ENCODE peak calls at places on chromosomes 13 and 19, in eight cellular contexts. V is stomach, F is sigmoid colon, B is GM12878, E is H1, N is A549, A is suprapubic skin, K is transverse colon. U is an unnamed sample.
A peak's percentile ranks its signal among the peaks of the same experiment; 100 is the strongest.

GRCh38 chr19:51198641-51199040 is 26.2 kb upstream of the CD33 start:
- DNase-seq in F (no peak), V (no peak), B (no peak), A (no peak), E (no peak), K (no peak), N (no peak), U (no peak)

GRCh38 chr19:28409859-28410258 is 803.1 kb downstream of the UQCRFS1 start:
- DNase-seq in V (no peak), E (no peak), F (no peak), K (no peak), B (no peak), A (no peak), N (no peak), U (no peak)

GRCh38 chr19:33064117-33064777 is 441 bp downstream of the RHPN2 start:
- DNase-seq in K (peak; percentile 64), A (no peak), N (peak; percentile 68), E (peak; percentile 79), V (peak; percentile 71), B (no peak), F (no peak), U (no peak)

GRCh38 chr19:35587326-35587725 is 1.4 kb downstream of the PMIS2 start:
- DNase-seq in E (no peak), V (no peak), F (no peak), N (no peak), A (no peak), B (no peak), K (no peak), U (no peak)

GRCh38 chr13:26811636-26812035 is 51.0 kb upstream of the GPR12 start:
- DNase-seq in E (no peak), A (no peak), V (no peak), B (no peak), K (no peak), F (no peak), N (no peak), U (no peak)

GRCh38 chr19:2806736-2807378 is 12.8 kb upstream of the ZNF554 start:
- DNase-seq in N (no peak), B (no peak), F (no peak), K (no peak), E (no peak), A (no peak), V (no peak), U (no peak)

GRCh38 chr19:28667348-28667977 is 545.5 kb downstream of the UQCRFS1 start:
- DNase-seq in E (no peak), K (no peak), A (no peak), V (no peak), B (no peak), F (no peak), N (no peak), U (no peak)

GRCh38 chr19:21595185-21595584 is 89.8 kb downstream of the ZNF429 start:
- DNase-seq in F (no peak), B (no peak), V (no peak), E (no peak), N (no peak), K (no peak), A (no peak), U (no peak)

GRCh38 chr13:77521595-77522367 is 13.7 kb upstream of the SCEL start:
- DNase-seq in N (peak; percentile 87), K (no peak), A (no peak), B (no peak), V (peak; percentile 26), F (no peak), E (no peak), U (no peak)

GRCh38 chr13:20566424-20566916 is 487 bp upstream of the IFT88 start:
- DNase-seq in B (no peak), F (peak; percentile 86), N (peak; percentile 76), V (no peak), K (peak; percentile 75), A (no peak), E (no peak), U (peak; percentile 32)

GRCh38 chr19:30063184-30064020 is 121.4 kb downstream of the URI1 start:
- DNase-seq in K (no peak), E (no peak), N (no peak), A (no peak), B (no peak), F (no peak), V (no peak), U (no peak)

GRCh38 chr13:41694902-41695301 is 237.6 kb downstream of the RGCC start:
- DNase-seq in V (no peak), A (peak; percentile 62), F (peak; percentile 85), K (peak; percentile 25), B (peak; percentile 7), N (peak; percentile 88), E (no peak), U (peak; percentile 60)

GRCh38 chr13:97224544-97225324 is 2.6 kb downstream of the MBNL2 start:
- DNase-seq in K (peak; percentile 70), B (no peak), A (peak; percentile 85), N (no peak), F (no peak), E (no peak), V (peak; percentile 70), U (peak; percentile 40)

GRCh38 chr19:18190278-18190677 is 2.7 kb upstream of the MPV17L2 start:
- DNase-seq in B (no peak), A (no peak), V (no peak), F (no peak), K (no peak), N (no peak), E (no peak), U (no peak)

GRCh38 chr19:41657157-41657556 is 30.3 kb upstream of the CEACAM4 start:
- DNase-seq in A (no peak), E (no peak), F (no peak), N (no peak), B (no peak), K (no peak), V (no peak), U (no peak)

GRCh38 chr19:27776020-27776419 is 1436.9 kb downstream of the UQCRFS1 start:
- DNase-seq in K (no peak), N (peak; percentile 84), F (no peak), B (no peak), A (no peak), E (peak; percentile 58), V (no peak), U (no peak)

GRCh38 chr19:45630463-45630862 is 8.7 kb downstream of the EML2 start:
- DNase-seq in V (no peak), A (no peak), B (peak; percentile 60), E (no peak), K (no peak), N (peak; percentile 84), F (no peak), U (no peak)

GRCh38 chr13:25981060-25981459 is 70.8 kb downstream of the SHISA2 start:
- DNase-seq in K (no peak), B (no peak), E (no peak), N (no peak), A (no peak), F (no peak), V (no peak), U (no peak)

GRCh38 chr13:111893607-111894443 is 173.1 kb upstream of the SOX1 start:
- DNase-seq in A (no peak), F (no peak), B (no peak), K (no peak), V (no peak), N (no peak), E (peak; percentile 51), U (no peak)

GRCh38 chr13:111897178-111897845 is 169.6 kb upstream of the SOX1 start:
- DNase-seq in V (no peak), F (peak; percentile 29), B (no peak), E (peak; percentile 37), A (no peak), K (no peak), N (no peak), U (no peak)

GRCh38 chr13:111897846-111898215 is 169.1 kb upstream of the SOX1 start:
- DNase-seq in A (no peak), N (no peak), B (no peak), F (peak; percentile 28), E (no peak), V (no peak), K (no peak), U (no peak)

GRCh38 chr13:111895896-111896821 is 170.8 kb upstream of the SOX1 start:
- DNase-seq in N (no peak), K (no peak), V (no peak), F (no peak), B (no peak), A (no peak), E (peak; percentile 45), U (no peak)

DNA sequence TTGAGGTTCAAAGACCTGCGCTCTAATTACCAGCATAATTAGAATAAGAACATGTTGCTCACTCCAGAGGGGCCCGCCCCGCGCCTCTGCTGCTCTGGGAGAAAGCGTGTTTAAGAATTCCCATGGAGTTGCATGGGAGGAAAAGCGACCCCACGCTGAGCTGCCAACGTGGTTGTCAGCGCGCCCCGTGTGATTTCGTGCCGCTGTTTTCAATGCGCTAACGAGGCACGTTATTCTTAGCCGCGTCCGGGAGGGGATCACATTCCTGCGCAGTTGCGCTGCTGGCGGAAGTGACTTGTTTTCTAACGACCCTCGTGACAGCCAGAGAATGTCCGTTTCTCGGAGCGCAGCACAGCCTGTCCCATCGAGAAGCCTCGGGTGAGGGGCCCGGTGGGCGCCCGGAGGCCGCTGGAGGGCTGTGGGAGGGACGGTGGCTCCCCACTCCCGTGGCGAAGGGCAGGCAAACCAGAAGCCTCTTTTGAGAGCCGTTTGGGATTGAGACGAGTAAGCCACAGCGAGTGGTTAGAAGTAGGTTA is 173.8 kb upstream of the SOX1 start:
- DNase-seq in N (no peak), B (no peak), A (no peak), V (no peak), E (peak; percentile 73), F (no peak), K (no peak), U (no peak)
- TF ChIP-seq EP300 in N (no peak), B (no peak), A (no peak), V (no peak), E (no peak), F (no peak), K (no peak), U (no peak)

GRCh38 chr13:100515410-100515800 is 73.2 kb downstream of the GGACT start:
- DNase-seq in K (no peak), A (no peak), B (no peak), N (no peak), V (no peak), F (no peak), E (no peak), U (no peak)
- TF ChIP-seq POLR2A in K (no peak), A (no peak), B (no peak), N (no peak), V (no peak), F (no peak), E (no peak), U (no peak)

DNA sequence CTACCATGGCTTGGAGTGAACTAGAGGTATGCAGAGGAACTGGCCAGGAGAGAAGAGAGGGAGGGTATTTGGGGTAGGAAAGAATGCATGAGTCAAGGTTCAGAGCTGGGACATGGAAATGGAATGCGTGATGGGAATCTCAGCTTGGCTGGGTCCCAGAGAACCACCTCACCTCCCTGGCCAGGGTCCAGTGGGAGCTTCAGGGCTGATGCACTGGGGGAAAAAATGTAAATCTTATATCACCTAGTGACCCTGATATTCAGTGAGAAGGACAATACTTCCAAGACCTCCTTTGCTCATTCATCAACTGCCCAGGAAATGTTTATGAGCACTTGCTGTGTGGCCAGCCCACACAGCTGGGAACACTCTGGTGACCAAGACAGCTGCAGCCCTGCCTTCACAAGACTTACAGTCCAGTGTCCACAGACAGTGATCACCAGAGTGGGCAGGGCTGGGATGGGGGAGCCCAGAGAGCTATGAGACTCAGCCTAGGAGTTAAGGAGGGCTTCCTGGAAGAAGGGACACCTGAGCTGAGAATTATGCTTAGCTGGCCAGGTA is 12.8 kb downstream of the IGSF23 start:
- DNase-seq in F (no peak), V (no peak), E (no peak), A (no peak), N (peak; percentile 93), K (no peak), B (no peak), U (no peak)
- TF ChIP-seq EP300 in F (no peak), V (no peak), E (no peak), A (no peak), N (peak; percentile 65), K (no peak), B (no peak), U (no peak)

GRCh38 chr19:13115936-13116281 is 631 bp downstream of the TRMT1 start:
- DNase-seq in K (no peak), B (no peak), V (no peak), A (no peak), F (no peak), E (no peak), N (no peak), U (no peak)
- TF ChIP-seq POLR2A in K (no peak), B (no peak), V (no peak), A (no peak), F (no peak), E (no peak), N (no peak), U (no peak)